ENCODE peak calls at places on chromosomes 3 and 15, in ten cellular contexts. U is kidney; V is lower lobe of right lung; B is mammary epithelial cell; I is CD8-positive, alpha-beta T cell; L is body of pancreas; W is right lobe of liver; S is neural progenitor cell; M is adipocyte; A is GM23338. G is an unnamed sample. For H3K4me1, the result is how much of the 10 kb centered on the place peaks cover.

GRCh38 chr3:157529751-157530150 is 26.5 kb upstream of the VEPH1 start:
- DNase-seq in U (no peak), V (no peak), B (no peak), I (no peak), L (no peak), W (no peak), S (no peak), M (no peak), A (no peak), G (no peak)

GRCh38 chr3:26989042-26989441 is 366.5 kb downstream of the LRRC3B start:
- DNase-seq in U (no peak), V (no peak), B (no peak), I (no peak), L (no peak), W (no peak), S (no peak), M (no peak), A (no peak), G (no peak)

GRCh38 chr3:30693470-30694120 is 87.2 kb downstream of the TGFBR2 start:
- DNase-seq in U (no peak), V (no peak), B (peak), I (no peak), L (peak), W (no peak), S (peak), M (peak), A (peak), G (peak)

GRCh38 chr3:45644063-45644462 is 45.1 kb upstream of the SACM1L start:
- DNase-seq in U (no peak), V (no peak), B (peak), I (no peak), L (no peak), W (no peak), S (no peak), M (peak), A (no peak), G (no peak)

GRCh38 chr3:124097362-124098120 is 105.6 kb upstream of the ROPN1 start:
- DNase-seq in U (no peak), V (no peak), B (peak), I (no peak), L (no peak), W (no peak), S (no peak), M (no peak), A (no peak), G (no peak)

GRCh38 chr3:24683511-24684384 is 189.1 kb upstream of the THRB start:
- DNase-seq in U (no peak), V (no peak), B (peak), I (no peak), L (peak), W (no peak), S (peak), M (peak), A (peak), G (no peak)

GRCh38 chr3:168047936-168048335 is 47.8 kb downstream of the GOLIM4 start:
- DNase-seq in U (no peak), V (no peak), B (no peak), I (no peak), L (no peak), W (no peak), S (no peak), M (no peak), A (no peak), G (no peak)

GRCh38 chr15:51335538-51335961 is 2.8 kb downstream of the CYP19A1 start:
- DNase-seq in U (no peak), V (no peak), B (no peak), I (no peak), L (no peak), W (no peak), S (no peak), M (no peak), A (no peak), G (no peak)

GRCh38 chr15:47762621-47763020 is 45.3 kb downstream of the SEMA6D start:
- DNase-seq in U (no peak), V (no peak), B (no peak), I (no peak), L (no peak), W (no peak), S (no peak), M (no peak), A (no peak), G (no peak)

GRCh38 chr15:39304201-39304841 is 276.6 kb upstream of the THBS1 start:
- DNase-seq in U (no peak), V (no peak), B (peak), I (no peak), L (no peak), W (no peak), S (no peak), M (peak), A (no peak), G (no peak)

GRCh38 chr15:39299506-39300267 is 281.2 kb upstream of the THBS1 start:
- DNase-seq in U (no peak), V (no peak), B (no peak), I (no peak), L (no peak), W (no peak), S (no peak), M (no peak), A (no peak), G (no peak)

GRCh38 chr15:39300451-39301153 is 280.3 kb upstream of the THBS1 start:
- DNase-seq in U (no peak), V (no peak), B (peak), I (no peak), L (no peak), W (no peak), S (no peak), M (peak), A (no peak), G (no peak)

GRCh38 chr15:39302936-39303335 is 277.9 kb upstream of the THBS1 start:
- DNase-seq in U (no peak), V (no peak), B (no peak), I (no peak), L (no peak), W (no peak), S (no peak), M (no peak), A (no peak), G (no peak)

DNA sequence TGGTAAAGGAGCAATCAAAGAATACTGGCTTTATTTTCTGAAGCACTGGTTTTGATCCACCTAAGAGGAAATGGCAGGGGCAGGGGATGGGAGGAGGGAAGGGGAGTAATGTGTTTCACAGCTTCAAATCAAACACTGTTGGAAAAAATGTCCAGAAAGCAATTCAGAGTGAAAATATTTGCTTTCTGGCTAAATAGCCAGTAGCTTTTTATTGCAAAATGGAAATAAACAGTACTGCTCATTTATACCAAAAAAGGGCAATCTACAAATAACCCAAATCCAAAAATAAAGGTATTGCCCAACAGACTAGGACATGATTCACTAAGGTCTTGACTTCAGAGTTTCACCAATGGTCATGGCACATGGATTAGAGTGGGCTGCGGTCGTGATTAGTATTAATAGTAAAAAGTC is 279.3 kb upstream of the THBS1 start:
- DNase-seq in U (no peak), V (no peak), B (peak), I (no peak), L (no peak), W (no peak), S (no peak), M (peak), A (no peak), G (no peak)
- H3K4me1 ChIP-seq in U (under half), V (under half), B (half or more), I (under half), L (under half), W (under half), S (under half), M (under half), A (under half), G (under half)

DNA sequence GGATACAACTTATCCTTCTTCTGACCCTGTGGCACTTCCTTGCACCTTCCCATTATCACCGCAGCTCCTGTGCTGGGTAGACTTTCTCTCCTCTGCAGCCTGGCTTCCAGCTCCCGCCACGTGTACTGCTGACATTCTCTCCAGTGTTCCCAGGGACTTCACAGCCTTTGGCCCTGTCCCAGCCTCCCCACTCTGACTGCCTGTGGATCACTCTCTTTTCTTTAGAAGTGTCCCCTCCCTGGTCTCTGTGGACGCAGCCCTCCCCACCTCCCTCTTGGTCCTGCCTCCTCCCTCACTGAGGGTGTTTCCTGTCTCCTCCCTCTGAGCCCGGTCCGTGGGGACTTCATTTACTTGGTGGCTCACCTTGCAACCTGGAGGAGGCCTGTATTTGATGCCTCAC is 17.4 kb downstream of the PDIA5 start:
- DNase-seq in U (no peak), V (no peak), B (no peak), I (no peak), L (no peak), W (peak), S (no peak), M (no peak), A (no peak), G (peak)
- H3K4me1 ChIP-seq in U (under half), V (half or more), B (under half), I (under half), L (half or more), W (under half), S (half or more), M (half or more), A (under half), G (half or more)

GRCh38 chr15:99574048-99574447 is 8.3 kb downstream of the MEF2A start:
- DNase-seq in U (no peak), V (no peak), B (no peak), I (no peak), L (peak), W (no peak), S (no peak), M (no peak), A (no peak), G (no peak)
- H3K4me1 ChIP-seq in U (under half), V (under half), B (under half), I (under half), L (under half), W (under half), S (under half), M (under half), A (half or more), G (under half)

GRCh38 chr3:71987828-71988227 is 202.9 kb upstream of the PROK2 start:
- DNase-seq in U (no peak), V (no peak), B (no peak), I (no peak), L (no peak), W (no peak), S (peak), M (peak), A (no peak), G (no peak)

GRCh38 chr3:71984843-71985594 is 200.1 kb upstream of the PROK2 start:
- DNase-seq in U (no peak), V (no peak), B (no peak), I (no peak), L (peak), W (no peak), S (no peak), M (no peak), A (no peak), G (no peak)

GRCh38 chr3:71989165-71989564 is 204.2 kb upstream of the PROK2 start:
- DNase-seq in U (no peak), V (no peak), B (peak), I (no peak), L (no peak), W (no peak), S (no peak), M (peak), A (no peak), G (no peak)

GRCh38 chr3:71990545-71990944 is 205.6 kb upstream of the PROK2 start:
- DNase-seq in U (no peak), V (no peak), B (no peak), I (no peak), L (no peak), W (no peak), S (no peak), M (no peak), A (no peak), G (no peak)

DNA sequence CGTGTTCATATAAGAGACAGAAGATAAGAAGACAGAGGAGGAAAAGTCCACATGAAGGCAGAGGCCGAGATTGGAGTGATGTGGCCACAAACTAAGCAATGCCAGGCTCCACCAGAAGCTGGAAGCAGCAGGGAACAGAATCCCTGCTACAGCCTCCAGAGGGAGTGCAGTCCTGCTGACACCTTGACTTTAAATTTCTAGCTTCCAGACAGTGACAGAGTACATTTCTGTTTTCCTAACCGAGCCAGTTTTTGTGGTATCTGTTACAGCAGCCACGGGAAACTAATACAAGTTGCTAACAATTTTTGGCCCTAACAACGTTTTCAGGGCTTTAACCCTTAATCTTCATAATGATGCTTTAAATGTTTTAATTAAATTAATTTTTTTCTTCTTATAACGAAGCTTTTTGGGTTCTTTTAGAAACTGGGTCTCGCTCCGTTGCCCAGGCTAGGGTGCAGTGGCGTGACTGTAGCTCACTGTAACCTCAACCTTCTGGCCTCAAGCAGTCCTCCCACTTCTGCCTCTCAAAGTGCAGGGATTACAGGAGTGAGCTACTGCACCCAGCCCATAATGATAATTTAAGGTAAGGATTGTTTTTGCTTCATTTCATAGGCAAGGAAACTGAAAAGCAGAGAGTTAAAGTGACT is 202.3 kb upstream of the PROK2 start:
- DNase-seq in U (no peak), V (no peak), B (no peak), I (no peak), L (no peak), W (no peak), S (no peak), M (peak), A (peak), G (no peak)
- H3K4me1 ChIP-seq in U (under half), V (under half), B (under half), I (under half), L (under half), W (under half), S (under half), M (under half), A (under half), G (under half)

DNA sequence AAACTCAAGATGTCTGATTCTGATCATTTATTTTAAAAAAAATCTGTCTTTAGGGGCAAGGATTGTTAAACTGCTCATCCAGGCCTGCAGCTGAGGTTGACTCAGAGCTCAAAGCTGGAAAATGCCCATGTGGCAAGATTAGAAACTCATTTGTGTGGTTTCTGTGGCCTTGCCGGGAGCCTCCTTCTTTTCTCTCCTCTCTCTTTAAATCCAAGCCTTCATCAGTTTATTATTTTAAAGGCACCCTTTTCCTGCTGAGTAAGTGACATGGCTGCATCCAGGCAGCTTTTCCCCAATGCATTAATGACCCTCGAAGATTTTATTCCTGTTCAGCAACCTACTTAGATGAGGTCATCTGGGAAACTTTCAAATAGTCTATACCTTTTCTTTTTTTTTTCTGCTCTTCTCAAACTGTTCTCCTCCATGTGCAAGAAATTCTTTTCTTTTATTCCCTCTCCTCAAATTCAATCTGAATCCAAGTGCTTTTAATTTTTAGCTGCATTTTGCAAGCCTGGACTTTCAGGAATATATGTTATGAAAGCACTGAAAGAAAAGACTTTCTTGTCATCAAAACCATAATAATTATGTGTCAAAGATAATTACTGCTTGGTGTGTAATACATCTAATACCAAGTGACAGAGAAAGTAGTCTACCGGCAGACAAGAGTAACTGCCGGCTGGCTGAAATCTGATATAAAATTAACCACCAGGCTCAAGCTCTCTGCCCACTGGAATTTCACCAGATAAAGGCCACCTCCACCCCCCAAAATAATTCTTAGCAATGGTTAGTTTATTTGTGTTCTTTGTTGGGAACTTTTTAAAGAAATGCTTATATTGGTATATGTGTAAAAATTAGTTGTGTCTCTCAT is 221.1 kb upstream of the CDIN1 start:
- DNase-seq in U (no peak), V (no peak), B (peak), I (no peak), L (no peak), W (no peak), S (no peak), M (peak), A (no peak), G (no peak)
- H3K4me1 ChIP-seq in U (under half), V (under half), B (under half), I (under half), L (under half), W (under half), S (under half), M (under half), A (under half), G (under half)

DNA sequence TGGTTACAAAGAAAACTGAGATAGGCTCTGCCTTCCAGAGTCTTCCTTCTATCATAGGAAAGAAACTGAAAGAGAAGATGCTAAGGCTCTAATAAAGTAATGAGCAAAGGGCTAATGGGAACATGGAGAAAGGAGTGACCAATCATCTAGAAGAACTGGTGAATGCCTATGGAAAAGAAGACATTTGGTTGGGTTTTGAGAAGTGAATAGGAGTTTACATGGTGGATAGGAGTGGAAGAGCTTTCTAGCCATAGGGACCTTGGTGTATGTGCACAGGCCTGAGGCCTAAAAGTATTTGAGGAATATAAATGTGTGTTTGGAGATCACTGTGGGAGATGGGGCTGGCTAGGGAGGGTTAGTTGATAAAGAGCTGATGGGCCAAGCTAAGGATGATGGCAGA is 6.8 kb downstream of the LPP start:
- DNase-seq in U (no peak), V (no peak), B (no peak), I (no peak), L (no peak), W (no peak), S (no peak), M (no peak), A (no peak), G (no peak)
- H3K4me1 ChIP-seq in U (under half), V (half or more), B (under half), I (under half), L (half or more), W (under half), S (under half), M (under half), A (under half), G (half or more)

DNA sequence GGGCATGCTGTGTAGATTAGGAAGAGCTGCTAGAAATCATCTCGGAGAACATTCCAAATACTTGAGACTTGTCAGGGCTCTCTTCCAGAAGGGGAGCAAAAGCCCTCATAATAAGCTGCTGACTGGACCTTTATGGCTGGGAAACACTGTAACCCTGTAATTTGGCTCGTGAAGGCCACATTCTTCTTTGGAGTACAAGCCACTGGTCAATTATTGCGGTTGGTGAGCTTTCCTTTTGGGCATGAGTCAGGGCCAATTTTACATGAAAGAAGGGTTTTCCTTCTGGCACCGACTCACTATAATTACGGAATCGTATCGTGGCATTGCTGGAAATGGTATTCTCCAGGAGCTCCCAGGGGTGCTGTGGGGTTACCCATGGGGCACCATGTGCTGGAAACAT is 434.5 kb upstream of the RGMA start:
- DNase-seq in U (no peak), V (no peak), B (peak), I (no peak), L (no peak), W (no peak), S (no peak), M (no peak), A (no peak), G (no peak)
- H3K4me1 ChIP-seq in U (under half), V (under half), B (under half), I (under half), L (under half), W (under half), S (under half), M (under half), A (under half), G (under half)

G was measured in adrenal gland.